ENCODE peak calls at places on chromosome 4, in nine cellular contexts. Z, Q, F, A, V, B, O, E and J are unnamed samples.

GRCh38 chr4:77443941-77444340 is 161.7 kb upstream of the CXCL13 start:
- DNase-seq in Z (no peak), A (no peak), F (no peak), E (no peak), O (no peak), V (no peak), B (no peak), Q (no peak), J (no peak)

GRCh38 chr4:126223784-126224407 is 909.1 kb downstream of the FAT4 start:
- DNase-seq in V (no peak), Z (peak; percentile 13), E (no peak), F (no peak), Q (no peak), B (no peak), A (peak; percentile 1), O (no peak), J (no peak)

GRCh38 chr4:25862411-25863346 is at the start of gene SEL1L3:
- DNase-seq in E (no peak), O (no peak), V (no peak), F (no peak), B (peak; percentile 80), Z (peak; percentile 70), A (no peak), Q (no peak), J (no peak)

GRCh38 chr4:17577660-17578481 is 873 bp downstream of the LAP3 start:
- DNase-seq in B (peak; percentile 57), F (peak; percentile 83), A (no peak), Z (peak; percentile 63), V (peak; percentile 42), Q (peak; percentile 80), E (peak; percentile 28), O (no peak), J (peak; percentile 94)

GRCh38 chr4:151807220-151807619 is 46.4 kb upstream of the GATB start:
- DNase-seq in F (no peak), O (no peak), Z (no peak), E (no peak), A (no peak), V (no peak), B (peak; percentile 37), Q (no peak), J (no peak)

GRCh38 chr4:122647656-122648055 is 26.8 kb upstream of the IL21 start:
- DNase-seq in E (no peak), O (no peak), Q (no peak), A (no peak), F (no peak), V (no peak), Z (no peak), B (no peak), J (no peak)

GRCh38 chr4:63919636-63920365 is 489.4 kb downstream of the TECRL start:
- DNase-seq in O (no peak), Z (no peak), B (no peak), Q (no peak), E (no peak), F (peak; percentile 26), A (no peak), V (no peak), J (peak; percentile 47)

GRCh38 chr4:52260507-52261302 is 209.6 kb downstream of the SPATA18 start:
- DNase-seq in A (no peak), B (no peak), O (no peak), Z (no peak), E (no peak), Q (no peak), F (peak; percentile 64), V (peak; percentile 21), J (no peak)

GRCh38 chr4:113452868-113453620 is 308.5 kb downstream of the CAMK2D start:
- DNase-seq in O (no peak), E (no peak), Q (no peak), V (no peak), Z (no peak), A (no peak), B (no peak), F (no peak), J (no peak)

GRCh38 chr4:159070742-159071141 is 32.1 kb upstream of the RAPGEF2 start:
- DNase-seq in B (no peak), Q (no peak), F (no peak), E (peak; percentile 29), O (no peak), A (no peak), Z (no peak), V (no peak), J (peak; percentile 42)

GRCh38 chr4:80138556-80139538 is 58.5 kb upstream of the PRDM8 start:
- DNase-seq in F (no peak), Z (no peak), Q (no peak), B (peak; percentile 8), O (peak; percentile 12), E (no peak), A (no peak), V (no peak), J (no peak)

GRCh38 chr4:25814323-25814722 is 48.5 kb downstream of the SEL1L3 start:
- DNase-seq in Q (no peak), O (no peak), A (no peak), Z (no peak), B (peak; percentile 19), F (no peak), V (no peak), E (peak; percentile 51), J (no peak)

GRCh38 chr4:146113171-146113570 is 62.3 kb upstream of the LSM6 start:
- DNase-seq in B (no peak), Q (no peak), E (no peak), F (no peak), A (no peak), Z (no peak), O (no peak), V (no peak), J (peak; percentile 90)

GRCh38 chr4:88614058-88614457 is 21.8 kb downstream of the HERC3 start:
- DNase-seq in Q (no peak), B (no peak), V (no peak), O (no peak), A (no peak), E (no peak), Z (no peak), F (no peak), J (no peak)

GRCh38 chr4:88616275-88616996 is 24.2 kb downstream of the HERC3 start:
- DNase-seq in Q (no peak), E (no peak), F (no peak), Z (no peak), V (no peak), O (no peak), A (no peak), B (no peak), J (no peak)

GRCh38 chr4:88609387-88609786 is 17.1 kb downstream of the HERC3 start:
- DNase-seq in F (no peak), Z (peak; percentile 3), B (no peak), Q (no peak), V (no peak), E (no peak), A (no peak), O (no peak), J (no peak)

GRCh38 chr4:88610771-88611170 is 18.5 kb downstream of the HERC3 start:
- DNase-seq in E (no peak), V (no peak), A (no peak), Z (no peak), Q (no peak), O (no peak), F (peak; percentile 85), B (no peak), J (no peak)

DNA sequence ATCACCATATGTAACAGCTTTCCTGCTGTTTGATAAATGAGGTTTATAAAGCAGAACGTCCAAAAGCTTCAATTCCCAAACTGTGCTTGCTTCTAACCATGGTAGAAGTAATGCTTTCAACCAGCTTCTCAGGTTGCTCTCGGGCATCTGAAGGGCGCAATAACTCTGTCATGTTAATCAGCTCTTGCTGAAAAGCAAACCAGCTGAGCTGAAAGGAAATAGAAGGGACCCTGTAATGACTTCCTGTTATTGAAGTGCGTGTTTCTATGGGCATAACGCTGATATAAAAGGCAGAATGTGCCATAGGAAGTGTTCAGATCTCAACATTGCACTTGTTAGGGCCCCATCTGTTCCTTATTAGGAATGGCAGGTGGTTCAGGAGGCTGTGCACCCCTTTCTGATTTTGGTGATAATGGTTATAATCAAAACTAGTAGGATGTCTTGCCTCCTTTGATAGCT is 21.2 kb downstream of the HERC3 start:
- DNase-seq in O (no peak), V (no peak), B (no peak), F (no peak), Z (no peak), A (no peak), Q (no peak), E (no peak), J (no peak)
- TF ChIP-seq EP300 in O (no peak), V (no peak), B (no peak), F (no peak), Z (no peak), A (no peak), Q (no peak), E (peak; percentile 31), J (no peak)

GRCh38 chr4:3707423-3708102 is 58.6 kb upstream of the ADRA2C start:
- DNase-seq in E (no peak), B (no peak), F (no peak), A (no peak), Z (no peak), O (no peak), V (no peak), Q (peak; percentile 53), J (no peak)

GRCh38 chr4:3704669-3705068 is 61.5 kb upstream of the ADRA2C start:
- DNase-seq in F (no peak), B (no peak), Z (no peak), V (no peak), O (no peak), E (no peak), A (no peak), Q (peak; percentile 55), J (no peak)

GRCh38 chr4:3705236-3705987 is 60.8 kb upstream of the ADRA2C start:
- DNase-seq in Z (no peak), B (no peak), O (no peak), Q (peak; percentile 74), A (no peak), E (no peak), V (no peak), F (no peak), J (no peak)

GRCh38 chr4:3706565-3707422 is 59.4 kb upstream of the ADRA2C start:
- DNase-seq in V (no peak), F (no peak), Q (peak; percentile 67), E (no peak), Z (no peak), B (no peak), A (no peak), O (no peak), J (no peak)

GRCh38 chr4:3706111-3706511 is 60.1 kb upstream of the ADRA2C start:
- DNase-seq in O (no peak), E (no peak), F (no peak), Z (no peak), Q (peak; percentile 73), V (no peak), B (no peak), A (no peak), J (no peak)
- H3K27me3 ChIP-seq in O (no peaks in the 10 kb centered on the region), E (peaks cover 34% of the 10 kb centered on the region), F (peaks cover 33% of the 10 kb centered on the region), Z (peaks cover 3% of the 10 kb centered on the region), Q (peaks cover 56% of the 10 kb centered on the region), V (no peaks in the 10 kb centered on the region), B (peaks cover 34% of the 10 kb centered on the region), A (peaks cover 84% of the 10 kb centered on the region), J (peaks cover 4% of the 10 kb centered on the region)

GRCh38 chr4:7867701-7868429 is 71.8 kb downstream of the AFAP1 start:
- DNase-seq in E (no peak), Q (no peak), F (peak; percentile 33), Z (no peak), O (no peak), B (no peak), A (no peak), V (no peak), J (no peak)
- H3K27ac ChIP-seq in E (no peak overlapping the region), Q (no peak overlapping the region), F (peak overlapping the region; percentile 14), Z (no peak overlapping the region), O (no peak overlapping the region), B (no peak overlapping the region), A (no peak overlapping the region), V (no peak overlapping the region), J (peak overlapping the region; percentile 50)

GRCh38 chr4:186592961-186593586 is 37.7 kb upstream of the MTNR1A start:
- DNase-seq in F (no peak), V (no peak), E (no peak), O (no peak), A (no peak), Q (no peak), B (no peak), Z (no peak), J (peak; percentile 39)
- TF ChIP-seq EP300 in F (no peak), V (no peak), E (no peak), O (no peak), A (no peak), Q (no peak), B (no peak), Z (no peak), J (no peak)